ENCODE peak calls at places on chromosomes 11 and 22, in six cellular contexts. One of them, this sample, is unnamed.

GRCh38 chr22:33677536-33677935 is 242.7 kb downstream of the LARGE1 start:
- DNase-seq in heart right ventricle: no peak
- DNase-seq in astrocyte of the spinal cord: no peak
- DNase-seq in HFF-Myc: no peak
- DNase-seq in left ventricle myocardium inferior: no peak
- DNase-seq in pancreas: no peak
- DNase-seq in this sample: no peak

GRCh38 chr11:35276396-35276795 is 137.4 kb downstream of the CD44 start:
- DNase-seq in left ventricle myocardium inferior: no peak
- DNase-seq in pancreas: peak
- DNase-seq in HFF-Myc: no peak
- DNase-seq in astrocyte of the spinal cord: peak
- DNase-seq in heart right ventricle: no peak
- DNase-seq in this sample: peak

GRCh38 chr11:86446924-86447285 is 72.2 kb downstream of the CCDC81 start:
- DNase-seq in HFF-Myc: no peak
- DNase-seq in heart right ventricle: no peak
- DNase-seq in pancreas: no peak
- DNase-seq in astrocyte of the spinal cord: no peak
- DNase-seq in left ventricle myocardium inferior: no peak
- DNase-seq in this sample: no peak

GRCh38 chr11:60265373-60266214 is 14.9 kb upstream of the MS4A4A start:
- DNase-seq in heart right ventricle: peak
- DNase-seq in HFF-Myc: peak
- DNase-seq in left ventricle myocardium inferior: no peak
- DNase-seq in pancreas: peak
- DNase-seq in astrocyte of the spinal cord: peak
- DNase-seq in this sample: peak

GRCh38 chr11:123742334-123742733 is 874 bp upstream of the ZNF202 start:
- DNase-seq in pancreas: no peak
- DNase-seq in HFF-Myc: no peak
- DNase-seq in astrocyte of the spinal cord: no peak
- DNase-seq in left ventricle myocardium inferior: no peak
- DNase-seq in heart right ventricle: no peak
- DNase-seq in this sample: no peak

GRCh38 chr22:48605125-48605524 is 1222.5 kb downstream of the BRD1 start:
- DNase-seq in astrocyte of the spinal cord: no peak
- DNase-seq in pancreas: no peak
- DNase-seq in HFF-Myc: no peak
- DNase-seq in left ventricle myocardium inferior: no peak
- DNase-seq in heart right ventricle: no peak
- DNase-seq in this sample: no peak

GRCh38 chr11:8060801-8061554 is 20.0 kb upstream of the TUB start:
- DNase-seq in left ventricle myocardium inferior: no peak
- DNase-seq in heart right ventricle: no peak
- DNase-seq in astrocyte of the spinal cord: peak
- DNase-seq in HFF-Myc: no peak
- DNase-seq in pancreas: no peak
- DNase-seq in this sample: no peak

GRCh38 chr11:61657566-61657965 is 22.6 kb upstream of the DAGLA start:
- DNase-seq in heart right ventricle: no peak
- DNase-seq in pancreas: peak
- DNase-seq in left ventricle myocardium inferior: no peak
- DNase-seq in astrocyte of the spinal cord: no peak
- DNase-seq in HFF-Myc: no peak
- DNase-seq in this sample: no peak

GRCh38 chr11:34332524-34332923 is 25.3 kb downstream of the ABTB2 start:
- DNase-seq in HFF-Myc: no peak
- DNase-seq in heart right ventricle: no peak
- DNase-seq in left ventricle myocardium inferior: no peak
- DNase-seq in pancreas: no peak
- DNase-seq in astrocyte of the spinal cord: no peak
- DNase-seq in this sample: no peak

GRCh38 chr22:23065069-23065451 is 5.3 kb upstream of the GNAZ start:
- DNase-seq in astrocyte of the spinal cord: no peak
- DNase-seq in heart right ventricle: no peak
- DNase-seq in left ventricle myocardium inferior: no peak
- DNase-seq in HFF-Myc: no peak
- DNase-seq in pancreas: peak
- DNase-seq in this sample: no peak

GRCh38 chr11:62130498-62131464 is 7.0 kb downstream of the INCENP start:
- DNase-seq in pancreas: no peak
- DNase-seq in heart right ventricle: no peak
- DNase-seq in HFF-Myc: no peak
- DNase-seq in left ventricle myocardium inferior: no peak
- DNase-seq in astrocyte of the spinal cord: no peak
- DNase-seq in this sample: no peak

GRCh38 chr22:28793976-28794584 is 6.3 kb downstream of the XBP1 start:
- DNase-seq in astrocyte of the spinal cord: no peak
- DNase-seq in heart right ventricle: no peak
- DNase-seq in left ventricle myocardium inferior: no peak
- DNase-seq in HFF-Myc: no peak
- DNase-seq in pancreas: no peak
- DNase-seq in this sample: no peak

GRCh38 chr11:2303627-2304155 is 1.9 kb downstream of the TSPAN32 start:
- DNase-seq in heart right ventricle: peak
- DNase-seq in astrocyte of the spinal cord: no peak
- DNase-seq in pancreas: no peak
- DNase-seq in HFF-Myc: no peak
- DNase-seq in left ventricle myocardium inferior: peak
- DNase-seq in this sample: no peak

GRCh38 chr11:113104390-113105251 is 143.4 kb downstream of the NCAM1 start:
- DNase-seq in HFF-Myc: no peak
- DNase-seq in left ventricle myocardium inferior: no peak
- DNase-seq in pancreas: no peak
- DNase-seq in astrocyte of the spinal cord: no peak
- DNase-seq in heart right ventricle: no peak
- DNase-seq in this sample: no peak

GRCh38 chr22:47294222-47294532 is 531.7 kb downstream of the TBC1D22A start:
- DNase-seq in HFF-Myc: no peak
- DNase-seq in pancreas: no peak
- DNase-seq in left ventricle myocardium inferior: no peak
- DNase-seq in heart right ventricle: no peak
- DNase-seq in astrocyte of the spinal cord: peak
- DNase-seq in this sample: no peak

GRCh38 chr11:36258730-36259360 is 30.4 kb downstream of the COMMD9 start:
- DNase-seq in HFF-Myc: peak
- DNase-seq in astrocyte of the spinal cord: peak
- DNase-seq in pancreas: peak
- DNase-seq in left ventricle myocardium inferior: peak
- DNase-seq in heart right ventricle: peak
- DNase-seq in this sample: no peak

GRCh38 chr22:40050258-40050657 is 55.5 kb downstream of the FAM83F start:
- DNase-seq in heart right ventricle: no peak
- DNase-seq in HFF-Myc: no peak
- DNase-seq in left ventricle myocardium inferior: no peak
- DNase-seq in astrocyte of the spinal cord: no peak
- DNase-seq in pancreas: no peak
- DNase-seq in this sample: no peak

GRCh38 chr11:128472128-128473110 is 114.9 kb downstream of the ETS1 start:
- DNase-seq in HFF-Myc: no peak
- DNase-seq in heart right ventricle: no peak
- DNase-seq in left ventricle myocardium inferior: no peak
- DNase-seq in astrocyte of the spinal cord: peak
- DNase-seq in pancreas: no peak
- DNase-seq in this sample: no peak

GRCh38 chr11:10450451-10451398 is 4.3 kb upstream of the AMPD3 start:
- DNase-seq in left ventricle myocardium inferior: peak
- DNase-seq in astrocyte of the spinal cord: peak
- DNase-seq in HFF-Myc: no peak
- DNase-seq in heart right ventricle: peak
- DNase-seq in pancreas: peak
- DNase-seq in this sample: no peak

GRCh38 chr11:108871152-108871551 is 206.3 kb downstream of the DDX10 start:
- DNase-seq in astrocyte of the spinal cord: peak
- DNase-seq in HFF-Myc: peak
- DNase-seq in pancreas: no peak
- DNase-seq in left ventricle myocardium inferior: peak
- DNase-seq in heart right ventricle: peak
- DNase-seq in this sample: no peak

GRCh38 chr11:92972248-92972647 is 2.8 kb downstream of the MTNR1B start:
- DNase-seq in HFF-Myc: no peak
- DNase-seq in astrocyte of the spinal cord: no peak
- DNase-seq in left ventricle myocardium inferior: no peak
- DNase-seq in pancreas: no peak
- DNase-seq in heart right ventricle: no peak
- DNase-seq in this sample: no peak

GRCh38 chr11:92967178-92967577 is 2.3 kb upstream of the MTNR1B start:
- DNase-seq in heart right ventricle: no peak
- DNase-seq in left ventricle myocardium inferior: no peak
- DNase-seq in astrocyte of the spinal cord: no peak
- DNase-seq in pancreas: no peak
- DNase-seq in HFF-Myc: no peak
- DNase-seq in this sample: no peak

GRCh38 chr11:92969634-92970347 is at the start of gene MTNR1B:
- DNase-seq in left ventricle myocardium inferior: no peak
- DNase-seq in pancreas: no peak
- DNase-seq in HFF-Myc: no peak
- DNase-seq in astrocyte of the spinal cord: no peak
- DNase-seq in heart right ventricle: no peak
- DNase-seq in this sample: no peak

GRCh38 chr11:92965196-92965595 is 4.3 kb upstream of the MTNR1B start:
- DNase-seq in left ventricle myocardium inferior: no peak
- DNase-seq in pancreas: no peak
- DNase-seq in HFF-Myc: no peak
- DNase-seq in heart right ventricle: no peak
- DNase-seq in astrocyte of the spinal cord: no peak
- DNase-seq in this sample: no peak

DNA sequence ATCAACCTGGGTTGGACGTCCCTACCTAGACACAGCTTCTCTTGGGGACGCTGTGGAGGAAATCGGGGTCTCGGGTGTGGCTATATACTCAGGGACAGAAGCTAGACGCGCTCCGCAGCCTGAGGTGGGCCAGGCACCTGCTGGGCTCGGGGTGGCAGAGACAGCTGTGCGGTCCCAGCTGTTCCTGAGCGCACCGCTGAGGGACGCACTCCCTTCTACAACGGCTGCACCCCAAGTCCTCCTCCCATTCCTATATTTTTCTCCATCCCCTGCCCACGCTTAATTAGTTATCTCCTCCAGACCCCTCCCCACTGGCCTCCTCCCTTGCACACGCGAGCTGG is 188 bp upstream of the MTNR1B start:
- DNase-seq in astrocyte of the spinal cord: no peak
- DNase-seq in heart right ventricle: no peak
- DNase-seq in left ventricle myocardium inferior: no peak
- DNase-seq in pancreas: no peak
- DNase-seq in HFF-Myc: no peak
- DNase-seq in this sample: no peak
- TF ChIP-seq CTCF in astrocyte of the spinal cord: no peak
- TF ChIP-seq CTCF in heart right ventricle: no peak
- TF ChIP-seq CTCF in left ventricle myocardium inferior: no peak
- TF ChIP-seq CTCF in pancreas: no peak
- TF ChIP-seq CTCF in HFF-Myc: no peak
- TF ChIP-seq CTCF in this sample: no peak

GRCh38 chr22:17441326-17441725 is 72.1 kb downstream of the CECR2 start:
- DNase-seq in pancreas: no peak
- DNase-seq in HFF-Myc: no peak
- DNase-seq in heart right ventricle: no peak
- DNase-seq in left ventricle myocardium inferior: no peak
- DNase-seq in astrocyte of the spinal cord: no peak
- DNase-seq in this sample: no peak

GRCh38 chr22:17436382-17436951 is 67.2 kb downstream of the CECR2 start:
- DNase-seq in heart right ventricle: peak
- DNase-seq in left ventricle myocardium inferior: no peak
- DNase-seq in astrocyte of the spinal cord: peak
- DNase-seq in pancreas: no peak
- DNase-seq in HFF-Myc: no peak
- DNase-seq in this sample: no peak

GRCh38 chr22:17435375-17435774 is 66.1 kb downstream of the CECR2 start:
- DNase-seq in left ventricle myocardium inferior: no peak
- DNase-seq in pancreas: no peak
- DNase-seq in HFF-Myc: no peak
- DNase-seq in heart right ventricle: no peak
- DNase-seq in astrocyte of the spinal cord: no peak
- DNase-seq in this sample: no peak

GRCh38 chr22:17434856-17435255 is 65.6 kb downstream of the CECR2 start:
- DNase-seq in heart right ventricle: no peak
- DNase-seq in HFF-Myc: no peak
- DNase-seq in astrocyte of the spinal cord: peak
- DNase-seq in left ventricle myocardium inferior: no peak
- DNase-seq in pancreas: no peak
- DNase-seq in this sample: no peak

DNA sequence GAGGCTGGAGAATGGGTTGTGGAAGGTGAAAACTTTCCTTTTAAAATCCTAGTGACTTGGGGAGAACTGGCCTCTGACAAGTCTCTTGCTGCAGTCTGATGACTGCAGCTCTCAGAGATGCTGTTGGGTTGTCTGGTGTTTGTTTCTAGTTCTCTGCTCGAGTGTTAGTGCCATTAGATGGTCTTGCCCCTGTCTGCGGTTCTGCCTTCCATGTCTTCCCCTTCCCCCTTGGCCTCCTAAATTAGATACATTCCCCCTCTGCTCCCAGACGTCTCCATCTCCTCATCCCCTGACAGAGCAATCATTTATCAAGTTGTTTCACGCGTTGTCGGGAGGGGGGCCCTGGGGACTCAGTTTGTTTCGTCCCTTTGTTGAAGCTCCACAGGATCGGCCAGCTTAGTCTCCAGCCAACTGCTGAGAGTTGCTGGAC is 67.7 kb downstream of the CECR2 start:
- DNase-seq in HFF-Myc: no peak
- DNase-seq in pancreas: no peak
- DNase-seq in heart right ventricle: peak
- DNase-seq in astrocyte of the spinal cord: no peak
- DNase-seq in left ventricle myocardium inferior: no peak
- DNase-seq in this sample: no peak
- H3K4me3 ChIP-seq in HFF-Myc: no peak
- H3K4me3 ChIP-seq in pancreas: no peak
- H3K4me3 ChIP-seq in heart right ventricle: no peak
- H3K4me3 ChIP-seq in astrocyte of the spinal cord: no peak
- H3K4me3 ChIP-seq in left ventricle myocardium inferior: no peak
- H3K4me3 ChIP-seq in this sample: no peak

DNA sequence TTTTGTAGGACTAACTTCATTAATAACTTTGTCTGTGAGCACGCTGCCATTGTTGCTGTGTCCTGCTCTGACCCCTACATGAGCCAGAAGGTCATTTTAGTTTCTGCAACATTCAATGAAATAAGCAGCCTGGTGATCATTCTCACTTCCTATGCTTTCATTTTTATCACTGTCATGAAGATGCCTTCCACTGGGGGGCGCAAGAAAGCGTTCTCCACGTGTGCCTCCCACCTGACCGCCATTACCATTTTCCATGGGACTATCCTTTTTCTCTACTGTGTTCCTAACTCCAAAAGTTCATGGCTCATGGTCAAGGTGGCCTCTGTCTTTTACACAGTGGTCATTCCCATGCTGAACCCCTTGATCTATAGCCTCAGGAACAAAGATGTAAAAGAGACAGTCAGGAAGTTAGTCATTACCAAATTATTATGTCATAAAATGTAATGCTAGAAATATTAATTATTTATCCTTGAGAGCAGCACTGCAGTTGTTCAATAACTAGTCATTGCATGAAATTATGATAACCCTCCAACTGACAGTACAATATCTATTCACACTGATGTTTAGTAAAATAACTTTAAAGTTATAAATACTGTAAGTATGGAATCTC is 46.4 kb upstream of the OR5D13 start:
- DNase-seq in pancreas: no peak
- DNase-seq in left ventricle myocardium inferior: no peak
- DNase-seq in HFF-Myc: no peak
- DNase-seq in heart right ventricle: no peak
- DNase-seq in astrocyte of the spinal cord: no peak
- DNase-seq in this sample: no peak
- TF ChIP-seq CTCF in pancreas: no peak
- TF ChIP-seq CTCF in left ventricle myocardium inferior: no peak
- TF ChIP-seq CTCF in HFF-Myc: no peak
- TF ChIP-seq CTCF in heart right ventricle: no peak
- TF ChIP-seq CTCF in astrocyte of the spinal cord: no peak
- TF ChIP-seq CTCF in this sample: peak

GRCh38 chr22:37484115-37485005 is 1.8 kb downstream of the MFNG start:
- DNase-seq in astrocyte of the spinal cord: no peak
- DNase-seq in heart right ventricle: peak
- DNase-seq in pancreas: no peak
- DNase-seq in HFF-Myc: no peak
- DNase-seq in left ventricle myocardium inferior: peak
- DNase-seq in this sample: no peak
- H3K4me3 ChIP-seq in astrocyte of the spinal cord: no peak
- H3K4me3 ChIP-seq in heart right ventricle: peak
- H3K4me3 ChIP-seq in pancreas: no peak
- H3K4me3 ChIP-seq in HFF-Myc: no peak
- H3K4me3 ChIP-seq in left ventricle myocardium inferior: peak
- H3K4me3 ChIP-seq in this sample: no peak

This sample was measured in epithelial cell of proximal tubule.